ENCODE peak calls at places on chromosomes 4 and X, in nine cellular contexts. W is stimulated activated effector memory CD8-positive, alpha-beta T cell treated with anti-CD3 and anti-CD28 coated beads, Interleukin-12 subunit alpha, Interleukin-12 subunit beta, amount 100 ng/mL, for 72 hours; A is stimulated activated CD4-positive, alpha-beta T cell treated with anti-CD3 and anti-CD28 coated beads, Interleukin-2, amount 100 ng/mL, for 48 hours; V is globus pallidus; K is effector CD4-positive, alpha-beta T cell; Y is GM12891; B is CD8-positive, alpha-beta T cell; D is frontal cortex; Z is central memory CD4-positive, alpha-beta T cell. H is an unnamed sample.

GRCh38 chrX:47198026-47198686 is 4.5 kb downstream of the UBA1 start:
- DNase-seq in W (no peak), A (no peak), V (no peak), K (no peak), Y (no peak), B (no peak), D (no peak), Z (no peak), H (no peak)

GRCh38 chrX:131626681-131627296 is 82.9 kb downstream of the OR13H1 start:
- DNase-seq in W (no peak), A (no peak), V (no peak), K (no peak), Y (no peak), B (no peak), D (no peak), Z (no peak), H (no peak)

GRCh38 chrX:56130436-56130835 is 101.7 kb upstream of the KLF8 start:
- DNase-seq in W (no peak), A (no peak), V (no peak), K (no peak), Y (no peak), B (no peak), D (no peak), Z (no peak), H (no peak)

GRCh38 chr4:45438047-45438446 is 685.8 kb downstream of the GABRG1 start:
- DNase-seq in W (no peak), A (no peak), V (no peak), K (no peak), Y (no peak), B (no peak), D (no peak), Z (no peak), H (no peak)

GRCh38 chrX:104854188-104854587 is 288.2 kb downstream of the IL1RAPL2 start:
- DNase-seq in W (no peak), A (no peak), V (no peak), K (no peak), Y (no peak), B (no peak), D (no peak), Z (no peak), H (no peak)

GRCh38 chr4:143085224-143085623 is 99.5 kb upstream of the USP38 start:
- DNase-seq in W (no peak), A (no peak), V (no peak), K (no peak), Y (no peak), B (no peak), D (no peak), Z (no peak), H (no peak)

GRCh38 chr4:27787195-27787594 is 926.6 kb downstream of the STIM2 start:
- DNase-seq in W (no peak), A (no peak), V (no peak), K (no peak), Y (no peak), B (no peak), D (no peak), Z (no peak), H (no peak)

GRCh38 chrX:9148626-9149385 is 114.9 kb upstream of the FAM9B start:
- DNase-seq in W (no peak), A (no peak), V (no peak), K (no peak), Y (no peak), B (no peak), D (no peak), Z (no peak), H (no peak)

GRCh38 chr4:68250151-68250930 is 4.8 kb upstream of the TMPRSS11B start:
- DNase-seq in W (no peak), A (peak), V (no peak), K (no peak), Y (no peak), B (no peak), D (no peak), Z (no peak), H (no peak)

GRCh38 chr4:73615613-73616012 is 4.6 kb downstream of the RASSF6 start:
- DNase-seq in W (no peak), A (no peak), V (no peak), K (no peak), Y (no peak), B (no peak), D (no peak), Z (no peak), H (no peak)

GRCh38 chr4:106277140-106277680 is 38.8 kb downstream of the TBCK start:
- DNase-seq in W (no peak), A (no peak), V (no peak), K (no peak), Y (no peak), B (no peak), D (no peak), Z (no peak), H (no peak)

GRCh38 chr4:1495416-1496115 is 89.3 kb upstream of the NKX1-1 start:
- DNase-seq in W (no peak), A (no peak), V (no peak), K (no peak), Y (no peak), B (no peak), D (no peak), Z (no peak), H (no peak)

GRCh38 chr4:107258359-107258758 is 222.2 kb upstream of the DKK2 start:
- DNase-seq in W (no peak), A (no peak), V (no peak), K (no peak), Y (no peak), B (no peak), D (no peak), Z (no peak), H (no peak)

GRCh38 chr4:129822708-129823504 is 727.0 kb downstream of the C4orf33 start:
- DNase-seq in W (no peak), A (no peak), V (no peak), K (no peak), Y (no peak), B (no peak), D (no peak), Z (no peak), H (no peak)

GRCh38 chrX:85620466-85620865 is 241.0 kb upstream of the POF1B start:
- DNase-seq in W (no peak), A (no peak), V (no peak), K (no peak), Y (no peak), B (no peak), D (no peak), Z (no peak), H (no peak)

GRCh38 chrX:103256651-103257050 is 1.7 kb upstream of the TCEAL8 start:
- DNase-seq in W (no peak), A (no peak), V (no peak), K (no peak), Y (no peak), B (no peak), D (no peak), Z (no peak), H (no peak)

GRCh38 chr4:152161676-152162330 is 374.1 kb downstream of the FBXW7 start:
- DNase-seq in W (no peak), A (no peak), V (no peak), K (no peak), Y (no peak), B (no peak), D (no peak), Z (no peak), H (no peak)

GRCh38 chrX:48897157-48897620 is 379 bp downstream of the TIMM17B start:
- DNase-seq in W (no peak), A (no peak), V (peak), K (peak), Y (no peak), B (no peak), D (no peak), Z (peak), H (peak)

GRCh38 chr4:79865253-79865652 is 207.8 kb downstream of the ANTXR2 start:
- DNase-seq in W (no peak), A (no peak), V (no peak), K (no peak), Y (no peak), B (no peak), D (no peak), Z (no peak), H (no peak)

H was measured in T-helper 1 cell.